ENCODE peak calls at places on chromosome 13, in ten cellular contexts. S, T, M, U, W, P, O, G, C and A are unnamed samples.

GRCh38 chr13:27956576-27957300 is 12.4 kb downstream of the CDX2 start:
- DNase-seq in C (no peak), T (no peak), M (no peak), P (no peak), S (no peak), O (no peak), G (no peak), W (no peak), U (no peak), A (no peak)

GRCh38 chr13:89163081-89163480 is 1491.9 kb downstream of the SLITRK5 start:
- DNase-seq in C (no peak), T (peak; percentile 38), S (peak; percentile 40), M (no peak), W (no peak), G (no peak), O (no peak), P (no peak), U (no peak), A (no peak)

GRCh38 chr13:72565893-72566292 is 161.5 kb downstream of the MZT1 start:
- DNase-seq in T (peak; percentile 61), C (no peak), O (no peak), S (peak; percentile 22), G (peak; percentile 53), U (no peak), P (peak; percentile 63), W (peak; percentile 43), M (peak; percentile 15), A (peak; percentile 44)

GRCh38 chr13:59691501-59692066 is 472.1 kb downstream of the DIAPH3 start:
- DNase-seq in U (no peak), W (no peak), S (no peak), O (no peak), C (no peak), P (no peak), M (peak; percentile 56), T (peak; percentile 65), G (no peak), A (no peak)

GRCh38 chr13:30364133-30364532 is 56.8 kb upstream of the KATNAL1 start:
- DNase-seq in P (peak; percentile 2), O (no peak), G (no peak), W (no peak), S (no peak), M (peak; percentile 60), U (no peak), C (no peak), T (no peak), A (peak; percentile 36)

GRCh38 chr13:93603043-93603442 is 376.4 kb downstream of the GPC6 start:
- DNase-seq in C (no peak), O (no peak), W (no peak), T (peak; percentile 94), S (no peak), P (no peak), G (no peak), M (peak; percentile 82), U (no peak), A (no peak)

GRCh38 chr13:111521691-111522229 is 201.3 kb downstream of the TEX29 start:
- DNase-seq in U (no peak), G (no peak), P (no peak), O (no peak), M (no peak), T (no peak), C (no peak), W (no peak), S (no peak), A (no peak)

GRCh38 chr13:99651016-99651415 is 149.7 kb downstream of the TM9SF2 start:
- DNase-seq in S (no peak), P (no peak), W (no peak), C (no peak), G (no peak), M (no peak), T (no peak), O (no peak), U (no peak), A (no peak)

GRCh38 chr13:32638739-32639138 is 52.5 kb downstream of the PDS5B start:
- DNase-seq in W (no peak), U (no peak), C (no peak), G (no peak), S (no peak), P (no peak), T (no peak), O (no peak), M (no peak), A (peak; percentile 26)

GRCh38 chr13:33441015-33441414 is 155.5 kb upstream of the STARD13 start:
- DNase-seq in G (peak; percentile 25), S (no peak), T (peak; percentile 34), O (no peak), W (no peak), U (no peak), M (peak; percentile 47), C (no peak), P (peak; percentile 18), A (peak; percentile 19)

GRCh38 chr13:38346764-38347163 is 2.9 kb upstream of the UFM1 start:
- DNase-seq in T (no peak), G (no peak), P (no peak), O (no peak), C (no peak), M (no peak), S (no peak), U (no peak), W (no peak), A (no peak)

GRCh38 chr13:45737571-45738002 is 35.5 kb downstream of the CBY2 start:
- DNase-seq in W (no peak), O (no peak), P (peak; percentile 86), S (no peak), U (no peak), C (no peak), M (no peak), G (peak; percentile 23), T (no peak), A (peak; percentile 62)

GRCh38 chr13:68066879-68067513 is 836.9 kb upstream of the PCDH9 start:
- DNase-seq in G (no peak), C (no peak), P (no peak), W (no peak), T (no peak), M (no peak), S (no peak), U (no peak), O (no peak), A (no peak)